ENCODE peak calls at places on chromosome 13, in ten cellular contexts. Y, U, O, N, F, Q, K, L, M and A are unnamed samples. For H3K4me1, the result is how much of the 10 kb centered on the place peaks cover.

GRCh38 chr13:100532836-100533435 is 55.7 kb downstream of the GGACT start:
- DNase-seq in Y (no peak), U (no peak), O (no peak), N (peak), F (no peak), Q (no peak), K (no peak), L (no peak), M (no peak), A (no peak)

GRCh38 chr13:38702609-38703008 is 15.7 kb downstream of the FREM2 start:
- DNase-seq in Y (no peak), U (no peak), O (no peak), N (no peak), F (no peak), Q (no peak), K (no peak), L (no peak), M (no peak), A (no peak)

GRCh38 chr13:20359335-20359734 is 127.2 kb upstream of the GJB6 start:
- DNase-seq in Y (peak), U (no peak), O (no peak), N (no peak), F (no peak), Q (no peak), K (no peak), L (no peak), M (peak), A (no peak)

GRCh38 chr13:98014766-98015165 is 61.3 kb downstream of the IPO5 start:
- DNase-seq in Y (peak), U (no peak), O (no peak), N (no peak), F (peak), Q (no peak), K (no peak), L (no peak), M (peak), A (no peak)

GRCh38 chr13:67101730-67102467 is 128.2 kb downstream of the PCDH9 start:
- DNase-seq in Y (no peak), U (no peak), O (no peak), N (no peak), F (no peak), Q (no peak), K (no peak), L (no peak), M (peak), A (no peak)

GRCh38 chr13:108227651-108228272 is 9.6 kb downstream of the ABHD13 start:
- DNase-seq in Y (peak), U (no peak), O (no peak), N (no peak), F (peak), Q (no peak), K (no peak), L (peak), M (peak), A (no peak)

GRCh38 chr13:80841346-80841882 is 500.5 kb upstream of the SPRY2 start:
- DNase-seq in Y (no peak), U (no peak), O (no peak), N (no peak), F (peak), Q (no peak), K (no peak), L (no peak), M (no peak), A (no peak)

GRCh38 chr13:46831588-46832194 is 34.7 kb upstream of the ESD start:
- DNase-seq in Y (peak), U (no peak), O (no peak), N (peak), F (peak), Q (no peak), K (no peak), L (peak), M (peak), A (no peak)

GRCh38 chr13:28584873-28585317 is 74.0 kb upstream of the POMP start:
- DNase-seq in Y (peak), U (no peak), O (no peak), N (no peak), F (no peak), Q (no peak), K (no peak), L (no peak), M (peak), A (no peak)

GRCh38 chr13:49759503-49759902 is 33.0 kb downstream of the KPNA3 start:
- DNase-seq in Y (peak), U (no peak), O (no peak), N (no peak), F (no peak), Q (no peak), K (no peak), L (peak), M (no peak), A (no peak)

GRCh38 chr13:99985243-99985874 is 3.8 kb downstream of the ZIC2 start:
- DNase-seq in Y (no peak), U (no peak), O (no peak), N (no peak), F (no peak), Q (no peak), K (no peak), L (no peak), M (no peak), A (no peak)

GRCh38 chr13:48222358-48223015 is 10.5 kb upstream of the ITM2B start:
- DNase-seq in Y (peak), U (peak), O (peak), N (no peak), F (no peak), Q (peak), K (no peak), L (no peak), M (no peak), A (peak)

GRCh38 chr13:27424246-27425150 is at the start of gene GTF3A:
- DNase-seq in Y (peak), U (peak), O (peak), N (peak), F (peak), Q (peak), K (no peak), L (peak), M (peak), A (peak)
- H3K4me1 ChIP-seq in Y (under half), U (under half), O (under half), N (under half), F (under half), Q (under half), K (half or more), L (half or more), M (under half), A (under half)

DNA sequence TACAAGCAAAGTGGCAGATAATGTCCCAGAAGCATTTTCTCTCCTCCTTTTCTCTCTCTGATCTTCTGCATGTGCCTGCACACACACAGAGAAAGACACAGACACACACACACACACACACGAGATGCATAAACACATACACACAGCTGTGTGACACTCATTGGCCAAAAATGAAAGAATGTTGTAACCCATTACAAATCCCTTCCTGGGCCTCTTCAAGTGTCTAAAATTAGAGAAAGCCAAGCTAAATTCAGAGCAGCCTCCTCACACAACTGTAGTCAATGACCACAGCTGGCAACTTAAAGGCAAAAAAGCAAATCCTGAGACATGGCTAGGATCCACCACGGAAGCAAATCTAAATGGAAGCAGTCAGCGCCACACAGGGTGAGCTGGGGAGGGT is 620.8 kb downstream of the EFNB2 start:
- DNase-seq in Y (peak), U (no peak), O (no peak), N (no peak), F (no peak), Q (no peak), K (no peak), L (no peak), M (peak), A (no peak)
- H3K4me3 ChIP-seq in Y (no peak), U (no peak), O (no peak), N (no peak), F (no peak), Q (no peak), K (no peak), L (no peak), M (no peak), A (no peak)

DNA sequence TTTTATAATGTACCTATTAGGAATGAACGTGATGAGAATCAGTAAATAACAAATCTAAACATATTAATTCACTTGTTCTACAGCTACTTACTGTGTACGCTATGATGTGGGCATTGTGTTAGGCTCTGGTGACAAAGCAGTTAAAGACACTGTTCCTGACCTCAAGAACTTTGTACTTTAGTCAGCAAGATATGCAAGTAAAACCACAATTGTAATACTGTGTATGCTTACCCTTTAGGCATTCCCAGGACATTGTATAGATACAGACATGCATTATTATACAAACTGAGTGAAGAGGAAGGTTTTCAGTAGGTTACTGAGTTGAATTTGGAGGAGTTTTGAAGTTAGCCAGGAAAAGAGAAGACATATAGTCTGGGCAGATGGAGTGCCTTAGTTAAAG is 435.8 kb downstream of the HS6ST3 start:
- DNase-seq in Y (no peak), U (no peak), O (no peak), N (no peak), F (no peak), Q (no peak), K (no peak), L (no peak), M (no peak), A (no peak)
- H3K4me1 ChIP-seq in Y (under half), U (under half), O (under half), N (under half), F (under half), Q (under half), K (under half), L (under half), M (under half), A (under half)

GRCh38 chr13:92224052-92224821 is 825.8 kb downstream of the GPC5 start:
- DNase-seq in Y (peak), U (no peak), O (no peak), N (no peak), F (no peak), Q (no peak), K (no peak), L (no peak), M (peak), A (no peak)

GRCh38 chr13:92221916-92222315 is 823.5 kb downstream of the GPC5 start:
- DNase-seq in Y (no peak), U (no peak), O (no peak), N (no peak), F (no peak), Q (no peak), K (no peak), L (no peak), M (peak), A (no peak)

GRCh38 chr13:92225861-92226260 is 827.4 kb downstream of the GPC5 start:
- DNase-seq in Y (peak), U (no peak), O (no peak), N (no peak), F (no peak), Q (no peak), K (no peak), L (no peak), M (peak), A (no peak)

GRCh38 chr13:92224825-92225224 is 826.4 kb downstream of the GPC5 start:
- DNase-seq in Y (no peak), U (no peak), O (no peak), N (no peak), F (no peak), Q (no peak), K (no peak), L (no peak), M (no peak), A (no peak)
- H3K4me3 ChIP-seq in Y (no peak), U (no peak), O (no peak), N (no peak), F (no peak), Q (no peak), K (no peak), L (no peak), M (no peak), A (no peak)

GRCh38 chr13:74132152-74132767 is 1.9 kb downstream of the KLF12 start:
- DNase-seq in Y (peak), U (no peak), O (no peak), N (no peak), F (peak), Q (no peak), K (no peak), L (peak), M (peak), A (no peak)
- H3K4me1 ChIP-seq in Y (under half), U (half or more), O (under half), N (under half), F (under half), Q (under half), K (half or more), L (half or more), M (under half), A (under half)

DNA sequence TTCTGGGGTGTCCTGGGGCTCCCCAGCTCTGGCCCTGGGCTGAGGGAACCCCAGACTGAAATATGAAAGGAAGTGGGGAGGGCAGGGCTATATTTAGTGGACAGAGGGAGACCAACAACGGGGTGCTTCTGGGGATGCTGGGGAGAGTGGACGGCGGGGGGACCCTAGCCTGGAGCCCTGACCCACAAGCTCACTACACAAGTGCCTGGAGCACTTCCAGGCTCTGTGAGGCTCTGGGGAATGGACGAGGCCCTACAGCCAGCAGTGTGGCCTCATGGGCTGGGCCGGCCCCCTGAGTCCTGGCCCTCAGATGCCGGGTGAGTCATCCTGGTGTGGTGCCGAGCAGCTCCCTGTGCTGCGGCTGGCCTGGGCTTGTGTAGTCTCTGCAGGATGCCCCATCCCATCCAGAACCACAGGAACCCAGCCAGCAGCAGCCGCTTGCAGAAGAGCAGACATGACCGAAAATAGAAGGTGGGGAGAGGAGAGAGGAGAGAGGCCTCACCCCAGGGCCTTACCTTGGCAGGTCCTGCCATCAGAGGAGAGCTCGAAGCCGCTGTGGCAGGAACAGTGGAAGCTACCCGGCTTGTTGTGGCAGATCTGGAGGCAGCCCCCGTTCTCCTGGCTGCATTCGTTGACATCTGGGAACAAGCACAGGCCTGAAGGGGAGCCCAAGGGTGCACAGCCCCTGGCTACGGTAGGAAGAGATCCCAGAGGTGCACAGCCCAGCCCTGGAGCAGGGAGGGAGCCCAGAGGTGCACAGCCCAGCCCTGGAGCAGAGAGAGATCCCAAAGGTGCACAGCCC is 26.1 kb downstream of the GAS6 start:
- DNase-seq in Y (peak), U (peak), O (peak), N (no peak), F (peak), Q (peak), K (peak), L (no peak), M (peak), A (peak)
- H3K4me3 ChIP-seq in Y (no peak), U (peak), O (peak), N (no peak), F (no peak), Q (peak), K (peak), L (no peak), M (peak), A (no peak)

DNA sequence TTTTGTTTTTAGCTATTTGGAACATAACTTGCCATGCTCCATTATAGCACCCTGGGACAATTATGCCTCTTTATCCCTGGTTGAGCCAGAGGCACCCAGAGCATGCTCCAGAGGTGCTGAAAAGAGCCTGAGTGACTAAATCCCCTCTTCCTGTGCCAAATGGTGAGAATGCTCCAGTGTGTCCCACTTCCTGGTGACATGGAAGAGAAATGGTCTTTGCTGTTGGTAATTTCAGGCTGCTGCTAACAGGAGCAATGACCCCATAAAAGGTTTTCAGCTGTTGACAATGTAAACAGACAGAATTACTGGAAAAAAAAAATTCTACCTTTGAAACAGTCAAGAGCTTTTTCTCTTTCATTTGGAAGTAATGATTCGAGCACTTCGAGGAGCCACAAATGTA is 341.8 kb downstream of the FGF9 start:
- DNase-seq in Y (no peak), U (no peak), O (no peak), N (no peak), F (no peak), Q (no peak), K (no peak), L (no peak), M (no peak), A (no peak)
- H3K4me1 ChIP-seq in Y (under half), U (under half), O (under half), N (under half), F (under half), Q (under half), K (under half), L (under half), M (under half), A (under half)